ENCODE peak calls at places on chromosomes 11 and 22, in seven cellular contexts. One of them, this sample, is unnamed.
A peak's percentile ranks its signal among the peaks of the same experiment; 100 is the strongest.

GRCh38 chr11:116716617-116717016 is 56.2 kb downstream of the BUD13 start:
- DNase-seq in SK-N-SH: no peak
- DNase-seq in HCT116: no peak
- DNase-seq in PC-3: no peak
- DNase-seq in Karpas-422: no peak
- DNase-seq in neuronal stem cell: no peak
- DNase-seq in neural progenitor cell: no peak
- DNase-seq in this sample: no peak

GRCh38 chr11:78840190-78840589 is 265.5 kb upstream of the NARS2 start:
- DNase-seq in Karpas-422: no peak
- DNase-seq in PC-3: no peak
- DNase-seq in neural progenitor cell: no peak
- DNase-seq in SK-N-SH: peak; percentile 36
- DNase-seq in neuronal stem cell: no peak
- DNase-seq in HCT116: no peak
- DNase-seq in this sample: no peak

GRCh38 chr22:43320943-43321900 is 21.9 kb downstream of the SCUBE1 start:
- DNase-seq in neuronal stem cell: no peak
- DNase-seq in PC-3: no peak
- DNase-seq in SK-N-SH: no peak
- DNase-seq in HCT116: no peak
- DNase-seq in neural progenitor cell: no peak
- DNase-seq in Karpas-422: peak; percentile 67
- DNase-seq in this sample: no peak

GRCh38 chr11:134822930-134823329 is 410.9 kb upstream of the B3GAT1 start:
- DNase-seq in PC-3: no peak
- DNase-seq in HCT116: no peak
- DNase-seq in Karpas-422: no peak
- DNase-seq in neuronal stem cell: no peak
- DNase-seq in neural progenitor cell: no peak
- DNase-seq in SK-N-SH: no peak
- DNase-seq in this sample: no peak

GRCh38 chr11:112625816-112626215 is 335.4 kb upstream of the NCAM1 start:
- DNase-seq in HCT116: no peak
- DNase-seq in neuronal stem cell: no peak
- DNase-seq in neural progenitor cell: peak; percentile 56
- DNase-seq in PC-3: no peak
- DNase-seq in Karpas-422: no peak
- DNase-seq in SK-N-SH: no peak
- DNase-seq in this sample: no peak

GRCh38 chr11:45967506-45967905 is 45.0 kb downstream of the LARGE2 start:
- DNase-seq in neural progenitor cell: no peak
- DNase-seq in Karpas-422: no peak
- DNase-seq in neuronal stem cell: no peak
- DNase-seq in SK-N-SH: no peak
- DNase-seq in HCT116: no peak
- DNase-seq in PC-3: no peak
- DNase-seq in this sample: no peak

GRCh38 chr11:74069146-74070046 is 60.5 kb upstream of the UCP3 start:
- DNase-seq in PC-3: peak; percentile 95
- DNase-seq in SK-N-SH: no peak
- DNase-seq in HCT116: no peak
- DNase-seq in neuronal stem cell: no peak
- DNase-seq in neural progenitor cell: no peak
- DNase-seq in Karpas-422: no peak
- DNase-seq in this sample: no peak

GRCh38 chr11:2310786-2311455 is 9.1 kb downstream of the TSPAN32 start:
- DNase-seq in SK-N-SH: no peak
- DNase-seq in neuronal stem cell: no peak
- DNase-seq in HCT116: no peak
- DNase-seq in Karpas-422: no peak
- DNase-seq in neural progenitor cell: no peak
- DNase-seq in PC-3: no peak
- DNase-seq in this sample: no peak

GRCh38 chr11:118911113-118911879 is 14.4 kb downstream of the BCL9L start:
- DNase-seq in neural progenitor cell: peak; percentile 55
- DNase-seq in HCT116: no peak
- DNase-seq in PC-3: peak; percentile 71
- DNase-seq in Karpas-422: no peak
- DNase-seq in neuronal stem cell: no peak
- DNase-seq in SK-N-SH: no peak
- DNase-seq in this sample: no peak

GRCh38 chr11:13249992-13250391 is 27.6 kb upstream of the BMAL1 start:
- DNase-seq in neural progenitor cell: peak; percentile 20
- DNase-seq in Karpas-422: no peak
- DNase-seq in PC-3: peak; percentile 48
- DNase-seq in SK-N-SH: no peak
- DNase-seq in HCT116: no peak
- DNase-seq in neuronal stem cell: no peak
- DNase-seq in this sample: peak; percentile 14

GRCh38 chr11:120413480-120413879 is 77.3 kb downstream of the ARHGEF12 start:
- DNase-seq in PC-3: peak; percentile 79
- DNase-seq in neuronal stem cell: no peak
- DNase-seq in Karpas-422: no peak
- DNase-seq in neural progenitor cell: no peak
- DNase-seq in HCT116: no peak
- DNase-seq in SK-N-SH: no peak
- DNase-seq in this sample: no peak

GRCh38 chr11:111063711-111064110 is 181.8 kb upstream of the POU2AF2 start:
- DNase-seq in PC-3: peak; percentile 23
- DNase-seq in HCT116: no peak
- DNase-seq in neuronal stem cell: no peak
- DNase-seq in neural progenitor cell: peak; percentile 23
- DNase-seq in Karpas-422: no peak
- DNase-seq in SK-N-SH: no peak
- DNase-seq in this sample: no peak

GRCh38 chr11:71452354-71453020 is 516 bp upstream of the NADSYN1 start:
- DNase-seq in SK-N-SH: no peak
- DNase-seq in Karpas-422: peak; percentile 65
- DNase-seq in neural progenitor cell: peak; percentile 67
- DNase-seq in PC-3: peak; percentile 67
- DNase-seq in HCT116: no peak
- DNase-seq in neuronal stem cell: no peak
- DNase-seq in this sample: peak; percentile 6

GRCh38 chr11:27820249-27820648 is 120.0 kb upstream of the BDNF start:
- DNase-seq in HCT116: no peak
- DNase-seq in neural progenitor cell: no peak
- DNase-seq in PC-3: peak; percentile 78
- DNase-seq in SK-N-SH: no peak
- DNase-seq in neuronal stem cell: no peak
- DNase-seq in Karpas-422: no peak
- DNase-seq in this sample: no peak

GRCh38 chr11:123407124-123407995 is 22.7 kb upstream of the GRAMD1B start:
- DNase-seq in PC-3: peak; percentile 95
- DNase-seq in HCT116: peak; percentile 74
- DNase-seq in SK-N-SH: peak; percentile 57
- DNase-seq in neural progenitor cell: peak; percentile 88
- DNase-seq in neuronal stem cell: peak; percentile 62
- DNase-seq in Karpas-422: peak; percentile 83
- DNase-seq in this sample: peak; percentile 70
- H3K4me2 ChIP-seq in PC-3: peak overlapping the region; percentile 64
- H3K4me2 ChIP-seq in HCT116: peak overlapping the region; percentile 11
- H3K4me2 ChIP-seq in SK-N-SH: no peak overlapping the region
- H3K4me2 ChIP-seq in neural progenitor cell: peak overlapping the region; percentile 49
- H3K4me2 ChIP-seq in neuronal stem cell: no peak overlapping the region
- H3K4me2 ChIP-seq in Karpas-422: peak overlapping the region; percentile 88
- H3K4me2 ChIP-seq in this sample: peak overlapping the region; percentile 92

GRCh38 chr11:44567876-44568256 is 2.4 kb downstream of the CD82 start:
- DNase-seq in Karpas-422: no peak
- DNase-seq in neuronal stem cell: no peak
- DNase-seq in SK-N-SH: no peak
- DNase-seq in PC-3: no peak
- DNase-seq in HCT116: no peak
- DNase-seq in neural progenitor cell: no peak
- DNase-seq in this sample: no peak

GRCh38 chr11:44568358-44568705 is 2.9 kb downstream of the CD82 start:
- DNase-seq in HCT116: no peak
- DNase-seq in Karpas-422: no peak
- DNase-seq in PC-3: no peak
- DNase-seq in SK-N-SH: peak; percentile 3
- DNase-seq in neural progenitor cell: no peak
- DNase-seq in neuronal stem cell: no peak
- DNase-seq in this sample: no peak

GRCh38 chr11:44570411-44571155 is 5.1 kb downstream of the CD82 start:
- DNase-seq in neural progenitor cell: no peak
- DNase-seq in PC-3: no peak
- DNase-seq in neuronal stem cell: no peak
- DNase-seq in SK-N-SH: peak; percentile 2
- DNase-seq in Karpas-422: no peak
- DNase-seq in HCT116: no peak
- DNase-seq in this sample: no peak

GRCh38 chr11:44566952-44567875 is 1.8 kb downstream of the CD82 start:
- DNase-seq in neuronal stem cell: no peak
- DNase-seq in SK-N-SH: no peak
- DNase-seq in PC-3: no peak
- DNase-seq in HCT116: no peak
- DNase-seq in Karpas-422: no peak
- DNase-seq in neural progenitor cell: no peak
- DNase-seq in this sample: no peak

GRCh38 chr11:44568706-44569473 is 3.4 kb downstream of the CD82 start:
- DNase-seq in SK-N-SH: peak; percentile 38
- DNase-seq in Karpas-422: no peak
- DNase-seq in PC-3: peak; percentile 81
- DNase-seq in neural progenitor cell: no peak
- DNase-seq in HCT116: no peak
- DNase-seq in neuronal stem cell: no peak
- DNase-seq in this sample: peak; percentile 83
- H3K9ac ChIP-seq in SK-N-SH: peak overlapping the region; percentile 64
- H3K9ac ChIP-seq in Karpas-422: peak overlapping the region; percentile 14
- H3K9ac ChIP-seq in PC-3: no peak overlapping the region
- H3K9ac ChIP-seq in neural progenitor cell: no peak overlapping the region
- H3K9ac ChIP-seq in HCT116: no peak overlapping the region
- H3K9ac ChIP-seq in neuronal stem cell: no peak overlapping the region
- H3K9ac ChIP-seq in this sample: peak overlapping the region; percentile 48

GRCh38 chr22:41826001-41826400 is 6.9 kb upstream of the SREBF2 start:
- DNase-seq in Karpas-422: no peak
- DNase-seq in SK-N-SH: no peak
- DNase-seq in HCT116: no peak
- DNase-seq in neural progenitor cell: no peak
- DNase-seq in neuronal stem cell: no peak
- DNase-seq in PC-3: no peak
- DNase-seq in this sample: no peak
- H3K4me2 ChIP-seq in Karpas-422: no peak overlapping the region
- H3K4me2 ChIP-seq in SK-N-SH: no peak overlapping the region
- H3K4me2 ChIP-seq in HCT116: no peak overlapping the region
- H3K4me2 ChIP-seq in neural progenitor cell: no peak overlapping the region
- H3K4me2 ChIP-seq in neuronal stem cell: no peak overlapping the region
- H3K4me2 ChIP-seq in PC-3: no peak overlapping the region
- H3K4me2 ChIP-seq in this sample: no peak overlapping the region

GRCh38 chr22:39214006-39214382 is 30.8 kb downstream of the PDGFB start:
- DNase-seq in SK-N-SH: no peak
- DNase-seq in PC-3: peak; percentile 13
- DNase-seq in neural progenitor cell: no peak
- DNase-seq in neuronal stem cell: no peak
- DNase-seq in Karpas-422: no peak
- DNase-seq in HCT116: no peak
- DNase-seq in this sample: no peak
- H3K9ac ChIP-seq in SK-N-SH: no peak overlapping the region
- H3K9ac ChIP-seq in PC-3: no peak overlapping the region
- H3K9ac ChIP-seq in neural progenitor cell: no peak overlapping the region
- H3K9ac ChIP-seq in neuronal stem cell: no peak overlapping the region
- H3K9ac ChIP-seq in Karpas-422: no peak overlapping the region
- H3K9ac ChIP-seq in HCT116: peak overlapping the region; percentile 34
- H3K9ac ChIP-seq in this sample: no peak overlapping the region

This sample was measured in MM.1S.